ENCODE peak calls at places on chromosomes 6 and 20, in four cellular contexts. One of them, this sample, is unnamed.

GRCh38 chr20:4326194-4327065 is 311.1 kb upstream of the RNF24 start:
- DNase-seq in WTC11: no peak
- DNase-seq in K562: no peak
- DNase-seq in HepG2: no peak
- DNase-seq in this sample: no peak

GRCh38 chr6:9408718-9409117 is 973.4 kb upstream of the SLC35B3 start:
- DNase-seq in WTC11: no peak
- DNase-seq in K562: no peak
- DNase-seq in HepG2: no peak
- DNase-seq in this sample: no peak

GRCh38 chr20:56865055-56865454 is 235.9 kb downstream of the TFAP2C start:
- DNase-seq in WTC11: no peak
- DNase-seq in K562: no peak
- DNase-seq in HepG2: no peak
- DNase-seq in this sample: no peak

GRCh38 chr20:34710568-34710839 is 6.4 kb downstream of the TP53INP2 start:
- DNase-seq in WTC11: no peak
- DNase-seq in K562: no peak
- DNase-seq in HepG2: no peak
- DNase-seq in this sample: no peak

GRCh38 chr6:69835414-69836179 is 30.8 kb upstream of the COL19A1 start:
- DNase-seq in WTC11: no peak
- DNase-seq in K562: peak
- DNase-seq in HepG2: peak
- DNase-seq in this sample: peak

GRCh38 chr6:105783333-105783945 is 302.7 kb upstream of the PRDM1 start:
- DNase-seq in WTC11: no peak
- DNase-seq in K562: no peak
- DNase-seq in HepG2: no peak
- DNase-seq in this sample: no peak

GRCh38 chr20:41587956-41588355 is 30.2 kb downstream of the CHD6 start:
- DNase-seq in WTC11: no peak
- DNase-seq in K562: no peak
- DNase-seq in HepG2: no peak
- DNase-seq in this sample: no peak

GRCh38 chr20:50191065-50191565 is 485 bp downstream of the CEBPB start:
- DNase-seq in WTC11: no peak
- DNase-seq in K562: peak
- DNase-seq in HepG2: no peak
- DNase-seq in this sample: no peak

DNA sequence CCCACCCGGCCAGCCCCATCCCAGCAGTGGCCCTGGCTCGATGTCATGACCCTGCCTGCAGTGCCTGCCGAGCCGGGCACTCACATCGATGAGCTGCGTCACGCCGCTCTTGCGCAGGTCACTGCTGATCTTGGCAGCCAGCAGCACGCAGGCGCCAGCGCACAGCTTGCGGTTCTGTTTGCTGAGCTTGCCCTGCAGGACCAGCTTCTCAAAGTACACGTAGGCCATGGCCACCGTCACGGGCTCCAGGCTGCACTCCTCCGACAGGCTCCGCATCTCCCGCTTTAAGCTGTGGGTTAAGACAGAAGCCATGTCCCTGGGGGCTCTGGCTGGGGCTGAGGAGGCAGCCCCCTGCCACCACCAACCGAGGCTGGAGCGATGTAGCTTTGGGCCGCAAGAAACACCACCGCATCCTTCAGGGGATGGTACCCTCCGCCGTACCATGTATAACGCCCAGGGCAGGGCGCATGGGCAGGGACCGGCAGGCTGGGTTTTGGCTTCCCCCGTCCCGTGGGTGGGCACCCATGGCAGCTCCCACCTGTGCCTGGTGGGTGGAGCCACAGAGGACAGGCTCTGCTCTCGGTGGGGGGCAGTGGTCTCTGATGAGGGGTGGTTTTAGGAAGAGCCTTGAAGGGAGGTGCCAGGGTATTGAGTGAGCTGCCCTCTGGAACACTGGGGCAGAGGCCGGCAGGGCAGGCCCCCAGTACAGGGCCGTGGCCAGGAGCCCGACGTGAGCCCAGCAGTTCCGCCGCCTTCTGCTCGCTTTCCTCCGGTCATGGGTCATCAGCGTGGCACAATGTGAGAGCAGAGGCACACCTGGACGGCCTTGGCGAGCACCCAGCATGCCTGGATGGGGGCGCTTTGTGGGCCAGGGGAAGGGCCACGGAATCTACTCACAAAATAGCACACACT is 4.5 kb downstream of the RPS21 start:
- DNase-seq in WTC11: no peak
- DNase-seq in K562: no peak
- DNase-seq in HepG2: no peak
- DNase-seq in this sample: no peak
- TF ChIP-seq NR3C1 in WTC11: no peak
- TF ChIP-seq NR3C1 in K562: no peak
- TF ChIP-seq NR3C1 in HepG2: no peak
- TF ChIP-seq NR3C1 in this sample: no peak

GRCh38 chr6:161407581-161407980 is 133.7 kb upstream of the AGPAT4 start:
- DNase-seq in WTC11: no peak
- DNase-seq in K562: peak
- DNase-seq in HepG2: peak
- DNase-seq in this sample: no peak
- TF ChIP-seq NR3C1 in WTC11: no peak
- TF ChIP-seq NR3C1 in K562: no peak
- TF ChIP-seq NR3C1 in HepG2: no peak
- TF ChIP-seq NR3C1 in this sample: no peak

DNA sequence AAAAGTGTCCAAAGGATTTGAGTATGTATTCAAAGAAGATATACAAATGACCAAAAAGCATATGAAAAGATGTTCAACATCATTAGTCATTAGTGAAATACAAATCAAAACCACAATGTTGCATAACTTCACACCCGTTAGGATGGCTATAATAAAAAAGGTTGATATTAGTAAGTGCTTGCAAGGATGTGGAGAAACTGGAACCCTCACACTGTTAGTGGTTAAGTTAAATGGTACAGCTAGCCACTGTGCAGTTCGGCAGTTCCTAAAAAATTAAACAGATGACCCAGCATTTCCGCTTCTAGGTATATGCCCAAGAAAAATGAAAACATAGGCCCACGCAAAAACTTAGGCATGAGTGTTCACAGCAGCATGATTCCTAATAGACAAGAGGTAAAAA is 38.6 kb downstream of the IBTK start:
- DNase-seq in WTC11: no peak
- DNase-seq in K562: no peak
- DNase-seq in HepG2: no peak
- DNase-seq in this sample: no peak
- TF ChIP-seq NR3C1 in WTC11: no peak
- TF ChIP-seq NR3C1 in K562: no peak
- TF ChIP-seq NR3C1 in HepG2: no peak
- TF ChIP-seq NR3C1 in this sample: no peak

DNA sequence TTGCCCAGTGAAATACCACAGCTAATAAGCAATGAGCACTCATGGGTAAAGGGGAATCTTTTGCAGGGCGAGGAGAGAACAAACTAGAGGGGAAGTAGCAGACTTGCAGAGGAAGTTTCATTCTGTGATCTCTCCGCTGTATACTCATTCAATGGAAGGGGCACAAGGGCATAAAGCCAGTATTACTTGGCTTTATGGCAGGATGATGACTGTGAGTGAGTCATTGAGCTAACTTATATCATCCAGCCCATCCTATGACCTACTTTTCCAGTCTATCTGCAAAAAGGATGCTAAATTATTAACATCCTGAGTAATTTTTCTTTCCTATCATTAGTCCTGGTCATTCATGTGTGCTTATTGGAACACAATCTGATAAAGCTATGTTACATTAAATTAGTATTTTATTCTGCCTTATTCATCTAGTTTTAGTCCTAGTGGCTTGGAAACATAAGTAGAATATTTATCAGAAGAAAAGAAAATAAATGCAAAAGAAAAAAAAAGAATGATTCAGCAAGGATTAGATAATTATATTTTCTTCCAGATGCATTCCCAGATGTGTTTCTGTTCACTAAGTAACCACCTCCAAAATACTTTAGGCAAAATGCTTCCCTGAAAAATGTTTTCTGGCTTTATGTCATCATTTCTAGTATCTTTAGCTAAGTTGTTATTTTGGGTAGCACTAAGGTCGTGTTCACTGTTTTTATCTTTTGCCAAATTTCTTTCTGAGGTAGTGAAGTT is 471.7 kb downstream of the CDKAL1 start:
- DNase-seq in WTC11: no peak
- DNase-seq in K562: no peak
- DNase-seq in HepG2: peak
- DNase-seq in this sample: peak
- TF ChIP-seq NR3C1 in WTC11: no peak
- TF ChIP-seq NR3C1 in K562: no peak
- TF ChIP-seq NR3C1 in HepG2: no peak
- TF ChIP-seq NR3C1 in this sample: no peak

GRCh38 chr6:34067814-34068213 is 78.1 kb downstream of the GRM4 start:
- DNase-seq in WTC11: no peak
- DNase-seq in K562: peak
- DNase-seq in HepG2: no peak
- DNase-seq in this sample: peak
- TF ChIP-seq NR3C1 in WTC11: no peak
- TF ChIP-seq NR3C1 in K562: no peak
- TF ChIP-seq NR3C1 in HepG2: no peak
- TF ChIP-seq NR3C1 in this sample: no peak

This sample was measured in A549.